ENCODE peak calls at places on chromosomes 3 and 15, in four cellular contexts. O is HepG2, Z is H1, H is K562. Y is an unnamed sample.
A peak's percentile ranks its signal among the peaks of the same experiment; 100 is the strongest.

GRCh38 chr15:83209333-83209732 is 1.7 kb upstream of the HDGFL3 start:
- DNase-seq in O (peak; percentile 2), Z (no peak), H (no peak), Y (no peak)

GRCh38 chr15:42157981-42158765 is 1.7 kb upstream of the PLA2G4F start:
- DNase-seq in O (no peak), Z (no peak), H (peak; percentile 71), Y (no peak)

GRCh38 chr3:115706311-115706829 is 83.1 kb downstream of the GAP43 start:
- DNase-seq in O (peak; percentile 83), Z (no peak), H (no peak), Y (no peak)

GRCh38 chr3:37223084-37223975 is 48.9 kb upstream of the LRRFIP2 start:
- DNase-seq in O (peak; percentile 29), Z (no peak), H (no peak), Y (no peak)

GRCh38 chr3:180871901-180872300 is 40.6 kb upstream of the FXR1 start:
- DNase-seq in O (no peak), Z (no peak), H (no peak), Y (no peak)

GRCh38 chr3:10406414-10406813 is 85.5 kb upstream of the SEC13 start:
- DNase-seq in O (no peak), Z (no peak), H (no peak), Y (no peak)

GRCh38 chr3:60475096-60475495 is 776.2 kb downstream of the FHIT start:
- DNase-seq in O (no peak), Z (no peak), H (no peak), Y (no peak)

GRCh38 chr3:85709483-85709882 is 750.7 kb downstream of the CADM2 start:
- DNase-seq in O (no peak), Z (no peak), H (no peak), Y (no peak)

GRCh38 chr15:94858449-94858848 is 627.1 kb downstream of the MCTP2 start:
- DNase-seq in O (no peak), Z (no peak), H (no peak), Y (no peak)

GRCh38 chr3:16151109-16151508 is 23.4 kb upstream of the GALNT15 start:
- DNase-seq in O (no peak), Z (no peak), H (no peak), Y (no peak)

GRCh38 chr3:167710552-167710951 is 24.1 kb downstream of the PDCD10 start:
- DNase-seq in O (no peak), Z (no peak), H (no peak), Y (no peak)

DNA sequence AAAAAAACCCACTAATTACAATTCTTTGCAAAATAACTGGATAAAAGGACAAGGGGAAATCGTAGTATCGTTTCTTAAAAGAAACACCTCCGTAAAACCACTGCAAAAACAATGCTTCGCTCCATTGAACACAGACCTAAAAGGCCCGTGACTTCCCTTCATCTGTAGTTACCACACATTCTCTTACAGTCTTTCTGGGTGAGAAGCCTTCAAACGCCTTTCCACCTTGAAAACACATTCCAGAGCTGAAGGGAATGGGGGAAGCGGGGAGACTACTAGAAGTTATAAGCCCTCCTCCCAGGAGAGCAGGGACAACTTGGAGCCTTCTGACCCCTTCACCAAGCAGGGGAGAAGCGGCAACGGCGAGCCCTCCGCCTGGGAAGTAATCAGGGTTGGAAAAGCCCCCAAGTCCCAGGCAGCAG is 544 bp downstream of the SECISBP2L start:
- DNase-seq in O (peak; percentile 28), Z (no peak), H (no peak), Y (peak; percentile 48)
- TF ChIP-seq CHD2 in O (no peak), Z (no peak), H (no peak), Y (no peak)

GRCh38 chr15:96335429-96335807 is 4.9 kb downstream of the NR2F2 start:
- DNase-seq in O (peak; percentile 14), Z (no peak), H (no peak), Y (no peak)

GRCh38 chr15:96336045-96336642 is 5.6 kb downstream of the NR2F2 start:
- DNase-seq in O (no peak), Z (no peak), H (no peak), Y (no peak)

GRCh38 chr15:96334017-96334704 is 3.7 kb downstream of the NR2F2 start:
- DNase-seq in O (no peak), Z (no peak), H (no peak), Y (no peak)

GRCh38 chr15:96333194-96334016 is 2.9 kb downstream of the NR2F2 start:
- DNase-seq in O (no peak), Z (no peak), H (no peak), Y (no peak)

GRCh38 chr15:96334705-96335428 is 4.4 kb downstream of the NR2F2 start:
- DNase-seq in O (no peak), Z (no peak), H (no peak), Y (no peak)
- TF ChIP-seq EZH2 in O (no peak), Z (no peak), H (no peak), Y (no peak)

GRCh38 chr3:105538483-105538882 is 171.8 kb downstream of the ALCAM start:
- DNase-seq in O (no peak), Z (no peak), H (no peak), Y (no peak)
- TF ChIP-seq CHD2 in O (no peak), Z (no peak), H (no peak), Y (no peak)

GRCh38 chr3:128483657-128484403 is 9.2 kb downstream of the GATA2 start:
- DNase-seq in O (no peak), Z (no peak), H (no peak), Y (no peak)
- TF ChIP-seq EZH2 in O (no peak), Z (peak; percentile 67), H (no peak), Y (no peak)

GRCh38 chr3:59367150-59367549 is 317.3 kb upstream of the CFAP20DC start:
- DNase-seq in O (no peak), Z (no peak), H (no peak), Y (no peak)
- TF ChIP-seq CHD2 in O (no peak), Z (no peak), H (no peak), Y (no peak)

DNA sequence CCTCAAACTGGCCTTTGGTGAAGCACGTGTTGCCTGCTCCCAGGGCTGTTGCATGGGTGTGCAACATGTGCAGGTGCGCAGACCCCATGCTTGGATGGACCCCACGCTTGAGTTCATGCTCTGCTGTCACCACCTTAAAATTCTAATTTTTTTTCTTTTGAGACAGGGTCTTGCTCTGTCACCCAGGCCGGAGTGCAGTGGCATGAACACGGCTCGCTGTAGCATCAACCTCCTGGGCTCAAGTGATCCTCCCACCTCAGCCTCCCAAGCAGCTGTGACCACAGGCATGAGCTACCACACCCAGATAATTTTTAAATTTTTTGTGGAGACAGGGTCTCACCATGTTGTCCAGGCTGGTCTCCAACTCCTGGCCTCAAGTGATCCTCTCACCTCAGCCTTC is 9.1 kb upstream of the IGDCC3 start:
- DNase-seq in O (no peak), Z (no peak), H (no peak), Y (no peak)
- TF ChIP-seq EZH2 in O (no peak), Z (no peak), H (no peak), Y (no peak)

GRCh38 chr15:92306662-92307061 is 87.0 kb upstream of the ST8SIA2 start:
- DNase-seq in O (peak; percentile 13), Z (no peak), H (no peak), Y (no peak)
- TF ChIP-seq CHD2 in O (no peak), Z (no peak), H (no peak), Y (no peak)

DNA sequence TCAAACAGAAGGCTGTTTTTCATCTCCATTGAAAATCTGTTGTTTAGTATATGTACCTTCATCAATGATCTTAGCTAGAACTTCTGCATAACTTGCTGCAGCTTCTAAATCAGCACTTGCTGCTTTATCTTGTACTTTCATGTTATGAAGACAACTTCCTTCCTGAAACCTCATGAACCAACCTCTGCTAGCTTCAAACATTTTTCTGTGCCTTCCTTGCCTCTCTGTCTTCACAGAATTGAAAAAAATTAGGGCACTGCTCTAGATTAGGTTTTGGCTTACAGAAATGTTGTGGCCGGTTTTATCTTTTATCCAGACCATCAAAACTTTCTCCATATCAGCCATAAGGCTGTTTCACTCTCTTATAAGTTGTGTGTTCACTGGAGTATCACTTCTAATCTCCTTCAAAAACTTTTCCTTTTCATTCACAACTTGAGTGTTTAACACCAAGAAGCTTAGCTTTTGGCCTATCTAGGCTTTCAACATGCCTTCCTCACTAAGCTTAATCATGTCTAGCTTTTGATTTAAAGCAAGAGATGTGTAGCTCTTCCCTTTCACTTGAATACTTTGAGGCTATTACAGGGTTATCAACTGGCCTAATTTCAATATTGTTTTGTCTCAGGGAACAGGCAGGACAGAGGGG is 78.6 kb downstream of the IGSF11 start:
- DNase-seq in O (no peak), Z (no peak), H (no peak), Y (no peak)
- TF ChIP-seq EZH2 in O (no peak), Z (no peak), H (no peak), Y (no peak)

GRCh38 chr15:51077565-51078153 is 17.0 kb downstream of the TNFAIP8L3 start:
- DNase-seq in O (no peak), Z (peak; percentile 66), H (peak; percentile 72), Y (peak; percentile 48)

GRCh38 chr15:51075364-51075763 is 19.3 kb downstream of the TNFAIP8L3 start:
- DNase-seq in O (no peak), Z (no peak), H (no peak), Y (no peak)

GRCh38 chr15:51076142-51076897 is 18.4 kb downstream of the TNFAIP8L3 start:
- DNase-seq in O (no peak), Z (no peak), H (peak; percentile 21), Y (no peak)

GRCh38 chr15:51074926-51075325 is 19.8 kb downstream of the TNFAIP8L3 start:
- DNase-seq in O (no peak), Z (no peak), H (no peak), Y (no peak)

DNA sequence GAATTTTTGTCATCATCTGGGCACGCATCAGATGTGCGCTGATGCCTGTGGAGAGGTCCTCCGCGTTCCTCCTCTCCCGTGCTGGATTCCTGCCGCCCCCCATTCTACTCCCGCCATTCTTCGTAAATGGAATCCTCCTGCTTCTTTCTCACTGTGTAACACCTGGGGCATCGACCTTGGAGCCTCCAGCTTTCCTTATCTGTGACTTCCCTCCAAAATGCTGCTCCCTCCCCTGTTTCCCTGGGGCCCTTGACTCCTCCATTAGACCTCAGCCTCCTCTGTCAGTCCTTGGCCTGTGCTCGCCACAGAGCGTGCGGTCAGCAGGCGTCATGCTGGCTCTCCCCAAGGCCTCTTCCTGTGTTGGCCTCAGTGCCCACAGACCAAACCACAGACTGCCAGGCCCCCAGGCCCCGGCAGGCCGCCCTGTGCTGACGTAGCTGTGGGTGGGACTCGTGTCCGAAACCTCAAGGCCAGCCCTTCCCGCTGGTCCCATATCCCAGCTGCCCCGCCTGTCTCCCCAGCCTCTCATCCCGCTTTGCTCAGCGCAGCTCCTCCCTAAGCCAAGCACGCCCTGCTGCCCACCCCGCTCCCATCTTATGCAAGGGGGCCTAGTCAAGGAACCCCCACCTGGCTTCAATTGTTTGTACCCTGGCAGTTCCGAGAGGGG is 17.7 kb downstream of the TNFAIP8L3 start:
- DNase-seq in O (no peak), Z (no peak), H (no peak), Y (peak; percentile 40)
- TF ChIP-seq CHD2 in O (no peak), Z (no peak), H (no peak), Y (peak; percentile 50)

Y was measured in GM12878.